ENCODE peak calls at places on chromosome 17, in eight cellular contexts. U, O, K, X, S, Y, V and T are unnamed samples.

GRCh38 chr17:34816806-34817205 is 144.5 kb downstream of the CCT6B start:
- DNase-seq in K (no peak), Y (no peak), V (no peak), X (no peak), O (no peak), S (no peak), U (no peak), T (no peak)

GRCh38 chr17:73498176-73498575 is 146.1 kb downstream of the SDK2 start:
- DNase-seq in S (no peak), O (no peak), Y (no peak), X (no peak), V (no peak), K (no peak), U (no peak), T (no peak)

GRCh38 chr17:31509805-31510177 is 118.3 kb downstream of the RAB11FIP4 start:
- DNase-seq in Y (no peak), O (no peak), K (no peak), U (no peak), V (no peak), S (no peak), X (no peak), T (no peak)

GRCh38 chr17:40936976-40937375 is 470 bp downstream of the KRT23 start:
- DNase-seq in U (no peak), S (no peak), X (no peak), Y (no peak), O (no peak), K (no peak), V (no peak), T (no peak)

GRCh38 chr17:13030459-13031305 is 12.9 kb upstream of the ELAC2 start:
- DNase-seq in V (no peak), X (peak), S (peak), O (peak), K (no peak), U (no peak), Y (peak), T (peak)

GRCh38 chr17:73257516-73257915 is 4.2 kb downstream of the CPSF4L start:
- DNase-seq in V (peak), Y (no peak), X (no peak), O (no peak), S (no peak), U (no peak), K (no peak), T (no peak)

GRCh38 chr17:9023389-9024210 is 2.3 kb downstream of the NTN1 start:
- DNase-seq in X (no peak), O (no peak), U (no peak), V (peak), Y (no peak), S (no peak), K (no peak), T (no peak)

GRCh38 chr17:77959926-77960521 is 1.5 kb downstream of the TNRC6C start:
- DNase-seq in V (no peak), Y (peak), S (no peak), O (peak), U (no peak), K (no peak), X (peak), T (no peak)